ENCODE peak calls at places on chromosomes 4 and X, in four cellular contexts. P is esophagus squamous epithelium, J is hepatocyte, U is uterus. F is an unnamed sample.
A peak's percentile ranks its signal among the peaks of the same experiment; 100 is the strongest.

GRCh38 chr4:88320780-88321373 is 36.5 kb upstream of the PPM1K start:
- DNase-seq in P (peak; percentile 4), U (no peak), J (no peak), F (no peak)

GRCh38 chrX:70332600-70332999 is 42.7 kb downstream of the KIF4A start:
- DNase-seq in U (no peak), J (no peak), P (no peak), F (no peak)

GRCh38 chrX:104318330-104319009 is 63.7 kb upstream of the ESX1 start:
- DNase-seq in U (no peak), J (peak; percentile 48), P (no peak), F (no peak)

GRCh38 chr4:170675568-170676262 is 586.0 kb upstream of the AADAT start:
- DNase-seq in U (no peak), P (no peak), J (no peak), F (no peak)

GRCh38 chrX:77731821-77732419 is 54.1 kb downstream of the ATRX start:
- DNase-seq in P (no peak), J (no peak), U (no peak), F (no peak)

GRCh38 chrX:147757750-147758149 is 154.0 kb upstream of the FMR1 start:
- DNase-seq in P (no peak), J (no peak), U (no peak), F (no peak)

GRCh38 chr4:149409186-149410056 is 406.2 kb downstream of the IQCM start:
- DNase-seq in J (no peak), U (no peak), P (no peak), F (no peak)

GRCh38 chr4:23966720-23967119 is 76.9 kb upstream of the PPARGC1A start:
- DNase-seq in J (no peak), P (no peak), U (no peak), F (no peak)

GRCh38 chr4:148737071-148737470 is 294.9 kb upstream of the NR3C2 start:
- DNase-seq in U (no peak), J (no peak), P (no peak), F (no peak)

GRCh38 chr4:114028071-114028470 is 48.6 kb upstream of the ARSJ start:
- DNase-seq in J (no peak), P (no peak), U (no peak), F (no peak)

GRCh38 chr4:4480685-4481393 is 61.0 kb downstream of the STX18 start:
- DNase-seq in P (no peak), U (no peak), J (no peak), F (no peak)

GRCh38 chrX:44996282-44996681 is 123.3 kb downstream of the KDM6A start:
- DNase-seq in J (no peak), P (no peak), U (no peak), F (no peak)

GRCh38 chr4:176150283-176150682 is 45.1 kb downstream of the SPATA4 start:
- DNase-seq in J (peak; percentile 10), P (no peak), U (no peak), F (no peak)

GRCh38 chrX:127552571-127552970 is 499.6 kb downstream of the ACTRT1 start:
- DNase-seq in U (no peak), P (no peak), J (no peak), F (no peak)

GRCh38 chrX:122913134-122913533 is 270.9 kb upstream of the GRIA3 start:
- DNase-seq in P (no peak), J (no peak), U (no peak), F (no peak)

GRCh38 chrX:153724252-153725038 is at the start of the genes ABCD1 and BCAP31:
- DNase-seq in U (peak; percentile 88), J (peak; percentile 95), P (peak; percentile 68), F (peak; percentile 86)
- H3K4me1 ChIP-seq in U (no peaks in the 10 kb centered on the region), J (peaks cover 32% of the 10 kb centered on the region), P (peaks cover 33% of the 10 kb centered on the region), F (peaks cover 26% of the 10 kb centered on the region)

DNA sequence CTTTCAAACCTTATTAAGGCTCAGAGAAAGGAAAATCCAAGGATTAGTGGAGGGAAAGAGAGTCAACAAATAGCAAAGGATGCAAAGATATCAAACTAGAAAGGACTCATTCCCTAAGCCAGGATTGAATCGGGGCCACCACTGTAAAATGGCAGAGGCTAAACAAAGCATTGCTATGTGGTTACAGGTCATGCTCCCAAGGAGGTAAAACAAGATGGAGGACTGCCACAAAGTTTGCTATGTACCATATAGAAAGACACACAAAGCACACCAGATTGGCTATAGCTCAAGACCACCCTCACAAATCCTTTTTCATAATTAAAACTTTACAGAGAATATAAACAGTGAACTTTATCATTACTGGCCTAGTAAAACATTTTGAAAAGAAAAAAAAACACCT is 25.9 kb upstream of the PASD1 start:
- DNase-seq in J (no peak), P (no peak), U (no peak), F (no peak)
- H3K4me1 ChIP-seq in J (no peaks in the 10 kb centered on the region), P (no peaks in the 10 kb centered on the region), U (no peaks in the 10 kb centered on the region), F (no peaks in the 10 kb centered on the region)

DNA sequence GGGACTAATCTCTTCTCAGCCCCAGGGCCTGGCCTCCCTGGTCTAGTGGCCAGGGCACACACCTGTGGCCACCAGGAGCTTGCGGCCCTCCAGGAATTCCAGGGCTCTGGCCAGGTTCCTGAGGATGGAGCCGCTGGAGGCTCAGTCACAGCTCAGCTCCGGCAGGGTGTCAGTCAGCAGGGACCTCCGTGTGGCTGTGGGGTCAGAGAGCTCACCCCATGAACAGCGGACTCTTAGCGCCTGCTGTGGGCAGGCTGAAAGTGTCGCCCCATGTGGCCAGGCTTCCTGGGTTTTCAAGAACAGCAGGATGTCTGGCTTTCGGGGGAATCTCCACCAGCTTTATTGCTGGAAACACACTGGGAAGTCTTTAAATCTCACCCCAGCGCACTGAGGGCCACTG is 19.3 kb upstream of the SH3TC1 start:
- DNase-seq in J (no peak), U (no peak), P (no peak), F (no peak)
- H3K4me1 ChIP-seq in J (peaks cover 26% of the 10 kb centered on the region), U (no peaks in the 10 kb centered on the region), P (peaks cover 31% of the 10 kb centered on the region), F (no peaks in the 10 kb centered on the region)

GRCh38 chr4:92104506-92104905 is 199.3 kb upstream of the GRID2 start:
- DNase-seq in P (no peak), U (no peak), J (no peak), F (no peak)
- H3K4me1 ChIP-seq in P (peaks cover 10% of the 10 kb centered on the region), U (no peaks in the 10 kb centered on the region), J (no peaks in the 10 kb centered on the region), F (no peaks in the 10 kb centered on the region)

GRCh38 chr4:137543650-137544049 is 11.4 kb upstream of the PCDH18 start:
- DNase-seq in P (no peak), J (no peak), U (no peak), F (no peak)

GRCh38 chr4:137541866-137542648 is 9.8 kb upstream of the PCDH18 start:
- DNase-seq in J (no peak), P (no peak), U (no peak), F (no peak)

GRCh38 chr4:137543198-137543597 is 10.9 kb upstream of the PCDH18 start:
- DNase-seq in P (no peak), J (no peak), U (no peak), F (no peak)

GRCh38 chr4:137541181-137541580 is 8.9 kb upstream of the PCDH18 start:
- DNase-seq in U (no peak), J (no peak), P (no peak), F (no peak)

GRCh38 chr4:137540356-137540755 is 8.1 kb upstream of the PCDH18 start:
- DNase-seq in U (no peak), J (no peak), P (no peak), F (no peak)
- H3K4me1 ChIP-seq in U (peaks cover 4% of the 10 kb centered on the region), J (no peaks in the 10 kb centered on the region), P (peaks cover 2% of the 10 kb centered on the region), F (no peaks in the 10 kb centered on the region)

F was measured in effector memory CD4-positive, alpha-beta T cell.